ENCODE peak calls at places on chromosomes 16 and 17, in four cellular contexts. R is fibroblast of mammary gland; M is mesothelial cell of epicardium; F is stimulated activated effector memory CD8-positive, alpha-beta T cell treated with anti-CD3 and anti-CD28 coated beads, Interleukin-12 subunit alpha, Interleukin-12 subunit beta, amount 100 ng/mL, for 72 hours. B is an unnamed sample.
A peak's percentile ranks its signal among the peaks of the same experiment; 100 is the strongest.

GRCh38 chr17:43917348-43918025 is 10.2 kb upstream of the MPP2 start:
- DNase-seq in R (peak; percentile 27), M (no peak), F (no peak), B (no peak)

GRCh38 chr17:1180958-1181768 is 1.4 kb upstream of the ABR start:
- DNase-seq in R (no peak), M (no peak), F (no peak), B (no peak)

GRCh38 chr16:17921357-17921978 is 415.1 kb downstream of the NPIPA8 start:
- DNase-seq in R (peak; percentile 17), M (no peak), F (peak; percentile 37), B (peak; percentile 48)

GRCh38 chr17:51147641-51148040 is 5.7 kb upstream of the NME1 start:
- DNase-seq in R (no peak), M (no peak), F (no peak), B (no peak)

GRCh38 chr16:56945847-56946527 is 14.0 kb downstream of the HERPUD1 start:
- DNase-seq in R (no peak), M (no peak), F (no peak), B (no peak)

GRCh38 chr16:19810817-19811731 is 73.6 kb downstream of the GPRC5B start:
- DNase-seq in R (peak; percentile 77), M (no peak), F (no peak), B (no peak)

GRCh38 chr16:27103954-27104353 is 37.2 kb downstream of the C16orf82 start:
- DNase-seq in R (no peak), M (no peak), F (no peak), B (no peak)

GRCh38 chr16:27326738-27327585 is 13.2 kb downstream of the IL4R start:
- DNase-seq in R (peak; percentile 97), M (no peak), F (no peak), B (peak; percentile 68)

GRCh38 chr17:62860962-62861873 is 53.1 kb upstream of the MARCHF10 start:
- DNase-seq in R (no peak), M (no peak), F (no peak), B (no peak)

B was measured in iPS DF 6.9.